ENCODE peak calls at places on chromosomes 7 and 10, in six cellular contexts. E is heart right ventricle, G is psoas muscle, S is A549, D is HCT116, B is adrenal gland. C is an unnamed sample.

GRCh38 chr7:137981668-137982067 is 20.2 kb downstream of the CREB3L2 start:
- DNase-seq in E (no peak), G (no peak), S (no peak), D (no peak), B (no peak), C (no peak)

GRCh38 chr7:19061331-19061730 is 56.1 kb downstream of the TWIST1 start:
- DNase-seq in E (no peak), G (no peak), S (no peak), D (no peak), B (no peak), C (no peak)

GRCh38 chr7:16293669-16294425 is 127.5 kb downstream of the CRPPA start:
- DNase-seq in E (no peak), G (no peak), S (no peak), D (no peak), B (no peak), C (no peak)

GRCh38 chr7:35792472-35793224 is 8.2 kb upstream of the SEPTIN7 start:
- DNase-seq in E (peak; percentile 20), G (no peak), S (no peak), D (no peak), B (no peak), C (no peak)

GRCh38 chr10:110668443-110668842 is 24.3 kb downstream of the RBM20 start:
- DNase-seq in E (no peak), G (no peak), S (no peak), D (no peak), B (no peak), C (no peak)

GRCh38 chr10:65719790-65720189 is 1206.0 kb upstream of the LRRTM3 start:
- DNase-seq in E (no peak), G (no peak), S (no peak), D (no peak), B (no peak), C (no peak)

GRCh38 chr7:81211617-81212016 is 292.8 kb upstream of the SEMA3C start:
- DNase-seq in E (no peak), G (no peak), S (no peak), D (no peak), B (no peak), C (no peak)

GRCh38 chr7:18976715-18977466 is 140.5 kb downstream of the TWIST1 start:
- DNase-seq in E (no peak), G (no peak), S (no peak), D (no peak), B (no peak), C (no peak)

GRCh38 chr10:107554351-107554750 is 389.8 kb upstream of the SORCS1 start:
- DNase-seq in E (no peak), G (no peak), S (no peak), D (no peak), B (no peak), C (no peak)

GRCh38 chr7:88401009-88401623 is 94.4 kb upstream of the STEAP4 start:
- DNase-seq in E (no peak), G (no peak), S (peak; percentile 4), D (peak; percentile 15), B (no peak), C (peak; percentile 12)

GRCh38 chr10:5491477-5491876 is 7.9 kb downstream of the CALML5 start:
- DNase-seq in E (no peak), G (peak; percentile 30), S (no peak), D (no peak), B (no peak), C (no peak)

GRCh38 chr10:91006752-91007346 is 86.0 kb upstream of the ANKRD1 start:
- DNase-seq in E (no peak), G (no peak), S (no peak), D (no peak), B (no peak), C (peak; percentile 3)

GRCh38 chr7:38374507-38374906 is 101.1 kb upstream of the TARP start:
- DNase-seq in E (peak; percentile 40), G (no peak), S (peak; percentile 39), D (no peak), B (peak; percentile 24), C (no peak)

GRCh38 chr10:69577268-69578232 is 4.3 kb upstream of the NEUROG3 start:
- DNase-seq in E (no peak), G (no peak), S (no peak), D (no peak), B (no peak), C (peak; percentile 3)

GRCh38 chr7:149719050-149719899 is 54.1 kb downstream of the ZNF467 start:
- DNase-seq in E (no peak), G (no peak), S (no peak), D (no peak), B (no peak), C (no peak)

GRCh38 chr7:50627824-50628361 is 62.7 kb upstream of the DDC start:
- DNase-seq in E (no peak), G (peak; percentile 59), S (no peak), D (no peak), B (no peak), C (no peak)

GRCh38 chr10:70927221-70927943 is 39.0 kb upstream of the PCBD1 start:
- DNase-seq in E (no peak), G (no peak), S (no peak), D (no peak), B (no peak), C (peak; percentile 15)

GRCh38 chr7:133512560-133512959 is 259.7 kb downstream of the EXOC4 start:
- DNase-seq in E (no peak), G (no peak), S (no peak), D (no peak), B (no peak), C (no peak)

GRCh38 chr7:43905954-43906326 is 456 bp downstream of the URGCP start:
- DNase-seq in E (peak; percentile 32), G (peak; percentile 54), S (peak; percentile 48), D (no peak), B (peak; percentile 45), C (peak; percentile 30)

GRCh38 chr7:149761307-149761706 is 12.1 kb downstream of the ZNF467 start:
- DNase-seq in E (no peak), G (no peak), S (no peak), D (no peak), B (no peak), C (no peak)

GRCh38 chr10:50635286-50635685 is 11.5 kb upstream of the SGMS1 start:
- DNase-seq in E (no peak), G (no peak), S (no peak), D (no peak), B (no peak), C (no peak)

GRCh38 chr10:96880575-96880974 is 48.5 kb downstream of the LCOR start:
- DNase-seq in E (no peak), G (no peak), S (no peak), D (no peak), B (no peak), C (no peak)

GRCh38 chr7:17802056-17802455 is 138.2 kb downstream of the SNX13 start:
- DNase-seq in E (no peak), G (no peak), S (no peak), D (no peak), B (no peak), C (no peak)

GRCh38 chr10:65581426-65582026 is 1344.3 kb upstream of the LRRTM3 start:
- DNase-seq in E (no peak), G (no peak), S (no peak), D (no peak), B (no peak), C (no peak)

GRCh38 chr7:29424984-29425309 is 138.7 kb upstream of the PRR15 start:
- DNase-seq in E (no peak), G (no peak), S (no peak), D (no peak), B (no peak), C (peak; percentile 90)

GRCh38 chr10:85580585-85580984 is 786.0 kb downstream of the GRID1 start:
- DNase-seq in E (no peak), G (no peak), S (no peak), D (no peak), B (no peak), C (no peak)

GRCh38 chr10:77251297-77252013 is 386.2 kb downstream of the KCNMA1 start:
- DNase-seq in E (no peak), G (no peak), S (peak; percentile 63), D (peak; percentile 13), B (peak; percentile 31), C (peak; percentile 12)

GRCh38 chr7:18320971-18321567 is 174.5 kb upstream of the HDAC9 start:
- DNase-seq in E (no peak), G (no peak), S (peak; percentile 17), D (peak; percentile 43), B (no peak), C (peak; percentile 57)

GRCh38 chr7:135369405-135369804 is 135.8 kb downstream of the STRA8 start:
- DNase-seq in E (no peak), G (no peak), S (no peak), D (no peak), B (no peak), C (no peak)

GRCh38 chr10:130967784-130968183 is 343.7 kb downstream of the TCERG1L start:
- DNase-seq in E (no peak), G (no peak), S (no peak), D (no peak), B (no peak), C (no peak)

DNA sequence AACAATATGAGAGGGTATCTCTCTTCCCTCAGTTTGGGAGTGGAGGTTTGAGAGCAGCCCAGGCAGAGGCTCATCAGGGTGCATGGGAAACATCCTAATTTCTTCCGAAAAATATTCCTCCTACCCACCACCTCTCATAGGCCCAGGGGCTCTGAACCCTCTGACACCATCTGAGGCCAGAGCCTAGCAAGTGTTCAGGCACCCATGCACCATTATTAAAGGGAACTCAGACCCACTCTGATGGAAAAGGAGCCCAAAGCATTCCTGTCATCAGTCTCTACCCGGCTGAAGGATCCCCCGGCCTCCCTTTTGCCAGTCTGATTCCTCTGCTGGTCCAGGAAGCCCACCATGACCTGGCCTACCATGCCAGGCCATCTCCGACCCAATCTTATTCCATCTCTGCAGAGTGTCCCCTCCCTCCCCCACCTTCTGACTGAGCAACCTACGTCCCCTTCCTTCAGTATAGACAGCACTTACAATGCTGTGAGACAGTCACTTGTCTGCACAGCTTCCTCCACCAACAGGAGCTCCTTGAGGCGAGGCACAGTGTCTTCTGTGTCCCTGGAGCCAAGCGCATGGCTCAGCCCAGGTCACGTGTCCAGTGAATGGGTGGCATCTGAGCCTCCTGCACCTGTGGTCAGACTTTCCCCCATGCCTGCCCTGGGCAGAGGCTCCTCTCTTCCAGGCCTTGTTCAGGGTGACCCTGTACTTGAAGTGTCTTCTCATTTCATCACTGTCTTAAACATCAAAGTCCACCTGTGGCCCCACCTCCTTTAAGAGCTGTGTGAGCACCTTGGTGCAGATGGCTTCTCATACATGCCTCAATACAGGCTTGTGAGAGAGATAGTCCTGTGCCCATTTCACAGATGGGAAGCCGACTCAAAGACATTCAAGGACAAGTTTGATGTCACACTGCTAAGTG is 905 bp upstream of the GPR15LG start:
- DNase-seq in E (no peak), G (no peak), S (no peak), D (no peak), B (no peak), C (no peak)
- H3K27ac ChIP-seq in E (no peak overlapping the region), G (no peak overlapping the region), S (no peak overlapping the region), D (no peak overlapping the region), B (no peak overlapping the region), C (no peak overlapping the region)

GRCh38 chr7:139899328-139900020 is 70.4 kb downstream of the TBXAS1 start:
- DNase-seq in E (no peak), G (no peak), S (no peak), D (no peak), B (no peak), C (no peak)
- H3K4me3 ChIP-seq in E (no peak overlapping the region), G (no peak overlapping the region), S (no peak overlapping the region), D (no peak overlapping the region), B (no peak overlapping the region), C (no peak overlapping the region)

GRCh38 chr7:116214921-116215320 is 4.6 kb downstream of the TES start:
- DNase-seq in E (no peak), G (no peak), S (no peak), D (no peak), B (no peak), C (no peak)
- H3K4me1 ChIP-seq in E (peaks cover 21% of the 10 kb centered on the region), G (no peaks in the 10 kb centered on the region), S (peaks cover 66% of the 10 kb centered on the region), D (peaks cover 72% of the 10 kb centered on the region), B (peaks cover 4% of the 10 kb centered on the region), C (peaks cover 19% of the 10 kb centered on the region)

GRCh38 chr10:132023092-132023811 is 41.5 kb upstream of the BNIP3 start:
- DNase-seq in E (peak; percentile 82), G (peak; percentile 92), S (peak; percentile 83), D (peak; percentile 37), B (peak; percentile 83), C (peak; percentile 65)
- H3K27ac ChIP-seq in E (no peak overlapping the region), G (no peak overlapping the region), S (peak overlapping the region; percentile 49), D (no peak overlapping the region), B (no peak overlapping the region), C (no peak overlapping the region)

C was measured in small intestine.